ENCODE peak calls at places on chromosomes 1 and 21, in ten cellular contexts. A is HCT116; D is HTR-8/SVneo; Y is activated naive CD8-positive, alpha-beta T cell treated with anti-CD3 and anti-CD28 coated beads, Interleukin-2, amount 10 ng/mL, durations not matched to agents 7 days and 5 days; T is pons; K is activated T-helper 1 cell treated with anti-CD3 and anti-CD28 coated beads, Interleukin-12 subunit alpha, Interleukin-12 subunit beta, Interleukin-2, Interleukin-4 antibody, amounts not matched to agents 30 ng/mL and 10 ng/mL and 1 ng/mL, durations not matched to agents 14 hours and 24 hours and 36 hours; P is RWPE1; W is NCI-H1105; C is stimulated activated CD8-positive, alpha-beta memory T cell treated with anti-CD3 and anti-CD28 coated beads, Interleukin-4, amount 100 ng/mL, for 4 hours; F is fibroblast of the conjunctiva. O is an unnamed sample.
A peak's percentile ranks its signal among the peaks of the same experiment; 100 is the strongest.

GRCh38 chr1:20728371-20729154 is 3.9 kb downstream of the SH2D5 start:
- DNase-seq in A (no peak), D (no peak), Y (peak; percentile 24), T (no peak), K (no peak), P (no peak), W (no peak), C (no peak), F (no peak), O (no peak)

GRCh38 chr1:218518341-218518740 is 173.2 kb downstream of the TGFB2 start:
- DNase-seq in A (no peak), D (no peak), Y (no peak), T (no peak), K (no peak), P (no peak), W (no peak), C (no peak), F (no peak), O (no peak)

GRCh38 chr1:153430561-153430960 is 14.2 kb downstream of the S100A7A start:
- DNase-seq in A (no peak), D (no peak), Y (no peak), T (no peak), K (no peak), P (no peak), W (no peak), C (no peak), F (no peak), O (no peak)

GRCh38 chr1:40036574-40036973 is 4.0 kb upstream of the CAP1 start:
- DNase-seq in A (no peak), D (no peak), Y (no peak), T (peak; percentile 70), K (no peak), P (no peak), W (no peak), C (no peak), F (peak; percentile 55), O (peak; percentile 70)

GRCh38 chr1:109609881-109610280 is 9.5 kb downstream of the GNAT2 start:
- DNase-seq in A (no peak), D (no peak), Y (no peak), T (no peak), K (no peak), P (no peak), W (no peak), C (no peak), F (no peak), O (no peak)

GRCh38 chr21:31576428-31576827 is 83.1 kb upstream of the SOD1 start:
- DNase-seq in A (no peak), D (no peak), Y (no peak), T (no peak), K (no peak), P (peak; percentile 20), W (peak; percentile 51), C (no peak), F (no peak), O (no peak)

GRCh38 chr1:227072991-227073390 is 132.9 kb downstream of the COQ8A start:
- DNase-seq in A (no peak), D (no peak), Y (no peak), T (no peak), K (no peak), P (no peak), W (no peak), C (no peak), F (no peak), O (peak; percentile 6)

GRCh38 chr1:19664453-19665043 is at the start of gene HTR6:
- DNase-seq in A (no peak), D (no peak), Y (peak; percentile 53), T (no peak), K (no peak), P (no peak), W (no peak), C (no peak), F (no peak), O (no peak)

GRCh38 chr1:210587547-210587946 is 258.8 kb downstream of the HHAT start:
- DNase-seq in A (no peak), D (no peak), Y (no peak), T (no peak), K (no peak), P (no peak), W (no peak), C (no peak), F (no peak), O (peak; percentile 59)

GRCh38 chr1:65165269-65166002 is 17.4 kb downstream of the AK4 start:
- DNase-seq in A (no peak), D (no peak), Y (no peak), T (peak; percentile 21), K (no peak), P (no peak), W (no peak), C (no peak), F (no peak), O (no peak)

GRCh38 chr1:13812456-13813397 is 112.7 kb downstream of the PRDM2 start:
- DNase-seq in A (peak; percentile 13), D (no peak), Y (no peak), T (no peak), K (no peak), P (no peak), W (no peak), C (no peak), F (no peak), O (no peak)

GRCh38 chr1:210358511-210359148 is 29.9 kb downstream of the HHAT start:
- DNase-seq in A (no peak), D (no peak), Y (no peak), T (no peak), K (no peak), P (no peak), W (no peak), C (no peak), F (no peak), O (no peak)

GRCh38 chr1:156970017-156970416 is 49.6 kb downstream of the LRRC71 start:
- DNase-seq in A (no peak), D (no peak), Y (no peak), T (no peak), K (no peak), P (no peak), W (no peak), C (no peak), F (no peak), O (no peak)

GRCh38 chr21:41601573-41602371 is 93.8 kb upstream of the TMPRSS2 start:
- DNase-seq in A (no peak), D (no peak), Y (no peak), T (peak; percentile 13), K (no peak), P (no peak), W (no peak), C (no peak), F (no peak), O (peak; percentile 50)

GRCh38 chr1:14254184-14254583 is 344.3 kb upstream of the KAZN start:
- DNase-seq in A (no peak), D (no peak), Y (no peak), T (no peak), K (no peak), P (no peak), W (no peak), C (no peak), F (no peak), O (no peak)

GRCh38 chr1:20081331-20081810 is 11.4 kb downstream of the PLA2G5 start:
- DNase-seq in A (no peak), D (no peak), Y (no peak), T (no peak), K (no peak), P (no peak), W (no peak), C (no peak), F (no peak), O (no peak)

GRCh38 chr1:18390953-18391352 is 89.8 kb upstream of the KLHDC7A start:
- DNase-seq in A (no peak), D (no peak), Y (no peak), T (no peak), K (no peak), P (no peak), W (no peak), C (no peak), F (no peak), O (no peak)

GRCh38 chr1:42035830-42036604 is 117.2 kb upstream of the GUCA2B start:
- DNase-seq in A (peak; percentile 82), D (peak; percentile 91), Y (peak; percentile 99), T (peak; percentile 92), K (peak; percentile 96), P (peak; percentile 97), W (peak; percentile 96), C (peak; percentile 97), F (peak; percentile 76), O (peak; percentile 92)

GRCh38 chr1:36484099-36484498 is 1.4 kb upstream of the CSF3R start:
- DNase-seq in A (no peak), D (no peak), Y (no peak), T (no peak), K (no peak), P (no peak), W (no peak), C (no peak), F (no peak), O (no peak)

GRCh38 chr1:24526940-24527542 is 24.4 kb downstream of the RCAN3 start:
- DNase-seq in A (peak; percentile 16), D (peak; percentile 13), Y (no peak), T (no peak), K (no peak), P (no peak), W (no peak), C (no peak), F (no peak), O (peak; percentile 18)

GRCh38 chr1:183954496-183954895 is 83.0 kb downstream of the COLGALT2 start:
- DNase-seq in A (no peak), D (no peak), Y (no peak), T (no peak), K (no peak), P (no peak), W (no peak), C (no peak), F (no peak), O (no peak)

O was measured in EL.